ENCODE peak calls at places on chromosomes 2 and 18, in four cellular contexts. J is naive B cell, B is prostate gland, T is amniotic epithelial cell. I is an unnamed sample.

GRCh38 chr2:220676695-220677094 is 895.4 kb downstream of the EPHA4 start:
- DNase-seq in J (no peak), B (no peak), T (no peak), I (no peak)

GRCh38 chr2:80624062-80624461 is 319.5 kb upstream of the LRRTM1 start:
- DNase-seq in J (no peak), B (no peak), T (no peak), I (no peak)

GRCh38 chr2:47485177-47485576 is 82.2 kb downstream of the MSH2 start:
- DNase-seq in J (no peak), B (no peak), T (no peak), I (no peak)

GRCh38 chr2:158493458-158493857 is 36.7 kb downstream of the PKP4 start:
- DNase-seq in J (no peak), B (no peak), T (no peak), I (no peak)

GRCh38 chr2:220509921-220510320 is 882.5 kb downstream of the SLC4A3 start:
- DNase-seq in J (no peak), B (no peak), T (no peak), I (no peak)

GRCh38 chr18:62982600-62983251 is 267.4 kb downstream of the PHLPP1 start:
- DNase-seq in J (peak), B (peak), T (peak), I (no peak)

GRCh38 chr2:29009711-29010677 is 28.9 kb downstream of the TOGARAM2 start:
- DNase-seq in J (no peak), B (no peak), T (no peak), I (no peak)

GRCh38 chr2:224520064-224520463 is 65.1 kb downstream of the CUL3 start:
- DNase-seq in J (no peak), B (no peak), T (peak), I (no peak)

I was measured in ascending aorta.